ENCODE peak calls at places on chromosomes 2 and 18, in seven cellular contexts. O is effector memory CD4-positive, alpha-beta T cell; T is esophagus squamous epithelium; B is transverse colon; C is fibroblast of lung; A is upper lobe of right lung; D is GM23338. G is an unnamed sample.
A peak's percentile ranks its signal among the peaks of the same experiment; 100 is the strongest.

GRCh38 chr2:61493523-61493942 is 22.6 kb upstream of the USP34 start:
- DNase-seq in O (no peak), C (peak; percentile 18), T (no peak), A (no peak), B (no peak), D (no peak), G (no peak)

GRCh38 chr18:36786686-36787085 is 42.1 kb downstream of the TPGS2 start:
- DNase-seq in C (peak; percentile 53), D (no peak), T (no peak), O (no peak), A (peak; percentile 71), B (peak; percentile 18), G (no peak)

GRCh38 chr18:3380384-3380961 is 69.5 kb upstream of the TGIF1 start:
- DNase-seq in D (no peak), B (no peak), O (no peak), A (no peak), C (peak; percentile 85), T (no peak), G (no peak)

GRCh38 chr2:151030663-151031230 is 230.9 kb downstream of the RBM43 start:
- DNase-seq in O (no peak), C (no peak), D (peak; percentile 54), B (no peak), A (no peak), T (no peak), G (no peak)

GRCh38 chr2:5959836-5960820 is 267.9 kb downstream of the SOX11 start:
- DNase-seq in D (no peak), B (no peak), A (no peak), C (no peak), T (no peak), O (no peak), G (no peak)

GRCh38 chr2:109419960-109420370 is 193.8 kb downstream of the SEPTIN10 start:
- DNase-seq in A (no peak), C (peak; percentile 54), T (no peak), O (no peak), B (no peak), D (no peak), G (no peak)

GRCh38 chr18:77127769-77128671 is 4.6 kb downstream of the MBP start:
- DNase-seq in C (peak; percentile 92), D (no peak), O (peak; percentile 30), T (no peak), A (no peak), B (peak; percentile 59), G (no peak)

GRCh38 chr2:51065276-51065675 is 33.3 kb upstream of the NRXN1 start:
- DNase-seq in O (no peak), C (no peak), B (no peak), T (no peak), D (no peak), A (no peak), G (no peak)

GRCh38 chr2:217897091-217897715 is 105.6 kb downstream of the TNS1 start:
- DNase-seq in A (peak; percentile 68), D (no peak), O (no peak), C (no peak), B (no peak), T (no peak), G (no peak)

GRCh38 chr2:88735853-88736252 is 44.4 kb downstream of the RPIA start:
- DNase-seq in T (no peak), C (no peak), O (no peak), D (no peak), A (no peak), B (peak; percentile 16), G (no peak)

GRCh38 chr2:28082131-28082530 is 191.6 kb downstream of the BABAM2 start:
- DNase-seq in D (no peak), B (no peak), T (no peak), O (no peak), A (no peak), C (no peak), G (no peak)

GRCh38 chr2:46384457-46384815 is 87.2 kb downstream of the EPAS1 start:
- DNase-seq in T (no peak), C (no peak), B (no peak), O (no peak), D (no peak), A (no peak), G (no peak)

GRCh38 chr2:121776885-121777698 is 21.6 kb downstream of the TSN start:
- DNase-seq in B (no peak), A (no peak), T (no peak), C (peak; percentile 23), D (no peak), O (no peak), G (no peak)

GRCh38 chr2:213306320-213306942 is 22.2 kb downstream of the SPAG16 start:
- DNase-seq in T (no peak), O (no peak), D (no peak), C (peak; percentile 81), A (peak; percentile 13), B (peak; percentile 28), G (no peak)

GRCh38 chr2:132415256-132416079 is 1.1 kb upstream of the GPR39 start:
- DNase-seq in C (peak; percentile 66), B (peak; percentile 15), O (no peak), A (peak; percentile 68), T (no peak), D (peak; percentile 52), G (no peak)

GRCh38 chr2:240367721-240368120 is 67.7 kb upstream of the GPC1 start:
- DNase-seq in D (no peak), B (no peak), A (no peak), C (no peak), T (no peak), O (no peak), G (no peak)

GRCh38 chr2:100818003-100818605 is 1.8 kb upstream of the NPAS2 start:
- DNase-seq in C (peak; percentile 63), T (no peak), B (no peak), D (no peak), O (no peak), A (no peak), G (no peak)

GRCh38 chr2:9004338-9005204 is 1.1 kb upstream of the MBOAT2 start:
- DNase-seq in C (no peak), A (no peak), B (no peak), D (no peak), T (no peak), O (no peak), G (no peak)

GRCh38 chr2:240626531-240627300 is 1.4 kb downstream of the GPR35 start:
- DNase-seq in A (peak; percentile 72), T (no peak), D (no peak), B (peak; percentile 49), C (no peak), O (no peak), G (peak; percentile 69)

GRCh38 chr2:69381337-69381737 is 5.7 kb downstream of the GFPT1 start:
- DNase-seq in D (no peak), A (no peak), C (peak; percentile 38), O (no peak), B (no peak), T (no peak), G (no peak)

GRCh38 chr2:101124684-101125366 is 26.4 kb downstream of the TBC1D8 start:
- DNase-seq in C (peak; percentile 66), B (peak; percentile 71), A (peak; percentile 70), O (no peak), D (no peak), T (no peak), G (peak; percentile 83)

GRCh38 chr2:119659601-119660342 is 19.2 kb upstream of the TMEM177 start:
- DNase-seq in T (no peak), C (peak; percentile 52), D (peak; percentile 76), O (no peak), A (no peak), B (peak; percentile 42), G (no peak)

GRCh38 chr18:8801263-8801901 is 96.0 kb downstream of the MTCL1 start:
- DNase-seq in A (no peak), T (no peak), O (no peak), C (peak; percentile 94), D (no peak), B (no peak), G (no peak)

GRCh38 chr2:183035954-183036669 is 2.1 kb downstream of the NCKAP1 start:
- DNase-seq in A (no peak), C (no peak), D (no peak), O (no peak), B (no peak), T (no peak), G (no peak)

GRCh38 chr2:100767224-100767653 is 52.7 kb upstream of the NPAS2 start:
- DNase-seq in A (no peak), T (no peak), B (no peak), D (no peak), C (peak; percentile 43), O (no peak), G (no peak)

GRCh38 chr2:147025611-147026010 is 819.2 kb upstream of the ACVR2A start:
- DNase-seq in D (no peak), O (no peak), A (no peak), B (no peak), C (peak; percentile 96), T (no peak), G (no peak)
- H3K27ac ChIP-seq in D (no peak overlapping the region), O (no peak overlapping the region), A (no peak overlapping the region), B (no peak overlapping the region), C (peak overlapping the region; percentile 49), T (peak overlapping the region; percentile 16), G (peak overlapping the region; percentile 5)

GRCh38 chr2:205675861-205676516 is 6.3 kb upstream of the NRP2 start:
- DNase-seq in O (no peak), D (peak; percentile 90), B (no peak), T (no peak), A (no peak), C (peak; percentile 86), G (no peak)
- H3K27ac ChIP-seq in O (no peak overlapping the region), D (no peak overlapping the region), B (no peak overlapping the region), T (no peak overlapping the region), A (no peak overlapping the region), C (no peak overlapping the region), G (no peak overlapping the region)

DNA sequence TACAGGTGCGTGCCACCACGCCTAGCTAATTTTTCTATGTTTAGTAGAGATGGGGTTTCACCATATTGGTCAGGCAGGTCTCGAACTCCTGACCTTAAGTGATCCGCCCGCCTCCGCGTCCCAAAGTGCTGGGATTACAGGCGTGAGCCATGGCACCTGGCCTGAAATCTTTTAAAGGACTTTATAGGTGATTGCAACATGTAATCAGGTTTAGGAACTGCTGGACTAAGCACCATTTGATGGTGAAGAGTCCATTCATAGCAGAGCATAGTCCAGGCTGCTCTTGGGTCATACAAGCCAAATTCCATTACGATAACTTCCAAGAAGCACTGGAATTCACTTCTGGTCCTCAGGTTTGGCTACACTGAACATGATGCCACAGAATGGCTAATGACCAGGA is 200.6 kb upstream of the SMAD2 start:
- DNase-seq in A (no peak), T (no peak), O (no peak), D (no peak), C (no peak), B (no peak), G (no peak)
- H3K27ac ChIP-seq in A (no peak overlapping the region), T (no peak overlapping the region), O (no peak overlapping the region), D (no peak overlapping the region), C (no peak overlapping the region), B (no peak overlapping the region), G (no peak overlapping the region)

DNA sequence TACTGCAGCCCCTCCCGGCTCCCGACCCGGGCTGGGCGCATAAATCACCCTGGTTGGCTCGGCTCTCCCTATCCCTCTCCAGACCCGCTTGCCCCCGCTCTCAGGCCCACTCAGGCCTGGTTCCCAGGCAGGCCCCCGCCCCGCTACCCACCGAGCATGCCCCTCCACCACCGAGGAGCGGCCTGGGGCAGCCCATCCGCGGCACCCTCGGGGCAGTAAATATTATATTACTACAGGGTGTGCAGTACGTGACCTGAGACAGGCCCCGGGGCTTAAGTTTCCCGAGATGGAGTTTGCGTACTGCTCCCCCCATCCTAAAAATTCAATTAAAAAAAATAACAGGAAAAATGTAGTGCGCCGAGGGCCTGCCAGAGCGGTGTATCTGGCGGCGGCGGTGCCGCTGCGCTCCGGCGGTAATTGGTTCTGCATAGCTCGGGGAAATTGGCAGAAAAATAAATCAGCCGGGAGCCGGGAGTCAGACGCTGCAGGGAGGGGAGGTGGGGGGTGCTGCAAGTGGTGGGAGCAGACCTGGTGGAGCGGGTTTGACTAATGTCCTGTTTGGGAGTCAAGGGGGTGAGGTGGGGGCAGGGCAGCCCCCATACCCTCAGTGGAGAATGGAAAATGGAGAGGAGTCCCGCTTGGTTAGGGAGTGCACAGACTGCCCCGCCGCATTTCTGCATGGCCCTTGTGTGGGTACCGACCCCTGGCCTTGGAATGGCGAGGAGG is 107.1 kb downstream of the DYSF start:
- DNase-seq in B (no peak), C (no peak), A (no peak), T (no peak), D (no peak), O (no peak), G (no peak)
- H3K27ac ChIP-seq in B (no peak overlapping the region), C (no peak overlapping the region), A (no peak overlapping the region), T (no peak overlapping the region), D (no peak overlapping the region), O (no peak overlapping the region), G (no peak overlapping the region)